ENCODE peak calls at places on chromosomes 13 and 19, in eight cellular contexts. L is HL-60, T is WERI-Rb-1, Y is cardiac muscle cell, N is Peyer's patch, V is choroid plexus epithelial cell, J is fibroblast of mammary gland, D is prostate gland. W is an unnamed sample.

GRCh38 chr13:39364797-39365468 is 238.1 kb downstream of the LHFPL6 start:
- DNase-seq in D (no peak), J (peak), Y (peak), V (peak), T (no peak), L (no peak), N (no peak), W (peak)

GRCh38 chr13:49840266-49840665 is 47.8 kb upstream of the KPNA3 start:
- DNase-seq in L (peak), D (no peak), Y (no peak), T (peak), N (no peak), J (no peak), V (no peak), W (no peak)

GRCh38 chr13:97574926-97575325 is 141.0 kb downstream of the RAP2A start:
- DNase-seq in D (no peak), L (peak), N (peak), T (peak), Y (peak), J (peak), V (peak), W (peak)

GRCh38 chr13:41588899-41589298 is 131.5 kb downstream of the RGCC start:
- DNase-seq in J (peak), N (no peak), L (no peak), D (no peak), Y (no peak), V (peak), T (no peak), W (peak)

GRCh38 chr19:39083983-39084731 is at the start of gene ACP7:
- DNase-seq in V (no peak), L (no peak), N (no peak), D (no peak), Y (peak), J (no peak), T (peak), W (no peak)

GRCh38 chr19:42129399-42130253 is 2.6 kb downstream of the POU2F2 start:
- DNase-seq in D (peak), N (no peak), L (no peak), J (peak), T (no peak), Y (no peak), V (peak), W (no peak)

GRCh38 chr19:46407891-46408426 is 5.4 kb downstream of the CCDC8 start:
- DNase-seq in Y (no peak), L (no peak), D (no peak), J (no peak), N (no peak), V (no peak), T (no peak), W (no peak)

GRCh38 chr13:33017410-33017929 is 1.2 kb downstream of the KL start:
- DNase-seq in V (peak), J (peak), T (peak), D (no peak), L (peak), Y (peak), N (peak), W (peak)

GRCh38 chr13:74891610-74892009 is 590.4 kb downstream of the TBC1D4 start:
- DNase-seq in T (no peak), L (no peak), N (no peak), D (peak), J (peak), Y (no peak), V (peak), W (peak)

GRCh38 chr13:85993567-85993966 is 194.3 kb upstream of the SLITRK6 start:
- DNase-seq in D (no peak), N (no peak), J (no peak), T (no peak), V (no peak), L (no peak), Y (no peak), W (no peak)

GRCh38 chr13:99857738-99858137 is 113.8 kb downstream of the ZIC5 start:
- DNase-seq in J (no peak), V (no peak), Y (no peak), N (no peak), L (no peak), T (no peak), D (no peak), W (no peak)

GRCh38 chr19:27966390-27966816 is 1246.5 kb downstream of the UQCRFS1 start:
- DNase-seq in Y (no peak), N (no peak), V (peak), J (peak), T (no peak), L (no peak), D (no peak), W (peak)

GRCh38 chr19:40466219-40467006 is at the start of gene SPTBN4:
- DNase-seq in J (no peak), N (no peak), V (no peak), T (no peak), L (no peak), Y (no peak), D (no peak), W (no peak)

GRCh38 chr13:75101997-75102720 is 379.8 kb downstream of the TBC1D4 start:
- DNase-seq in D (no peak), N (no peak), T (no peak), J (peak), Y (peak), V (peak), L (no peak), W (peak)

GRCh38 chr19:29798783-29799182 is 13.0 kb upstream of the CCNE1 start:
- DNase-seq in T (no peak), D (no peak), J (peak), V (peak), N (no peak), L (no peak), Y (no peak), W (no peak)

GRCh38 chr13:30847697-30848307 is 58.3 kb upstream of the MEDAG start:
- DNase-seq in T (no peak), J (peak), L (no peak), Y (no peak), N (no peak), D (no peak), V (peak), W (peak)

GRCh38 chr19:4139614-4140236 is 13.7 kb upstream of the CREB3L3 start:
- DNase-seq in L (peak), N (peak), D (peak), T (peak), J (peak), V (peak), Y (peak), W (peak)
- TF ChIP-seq CTCF in L (peak), N (peak), D (peak), T (peak), J (peak), V (peak), Y (peak), W (peak)

DNA sequence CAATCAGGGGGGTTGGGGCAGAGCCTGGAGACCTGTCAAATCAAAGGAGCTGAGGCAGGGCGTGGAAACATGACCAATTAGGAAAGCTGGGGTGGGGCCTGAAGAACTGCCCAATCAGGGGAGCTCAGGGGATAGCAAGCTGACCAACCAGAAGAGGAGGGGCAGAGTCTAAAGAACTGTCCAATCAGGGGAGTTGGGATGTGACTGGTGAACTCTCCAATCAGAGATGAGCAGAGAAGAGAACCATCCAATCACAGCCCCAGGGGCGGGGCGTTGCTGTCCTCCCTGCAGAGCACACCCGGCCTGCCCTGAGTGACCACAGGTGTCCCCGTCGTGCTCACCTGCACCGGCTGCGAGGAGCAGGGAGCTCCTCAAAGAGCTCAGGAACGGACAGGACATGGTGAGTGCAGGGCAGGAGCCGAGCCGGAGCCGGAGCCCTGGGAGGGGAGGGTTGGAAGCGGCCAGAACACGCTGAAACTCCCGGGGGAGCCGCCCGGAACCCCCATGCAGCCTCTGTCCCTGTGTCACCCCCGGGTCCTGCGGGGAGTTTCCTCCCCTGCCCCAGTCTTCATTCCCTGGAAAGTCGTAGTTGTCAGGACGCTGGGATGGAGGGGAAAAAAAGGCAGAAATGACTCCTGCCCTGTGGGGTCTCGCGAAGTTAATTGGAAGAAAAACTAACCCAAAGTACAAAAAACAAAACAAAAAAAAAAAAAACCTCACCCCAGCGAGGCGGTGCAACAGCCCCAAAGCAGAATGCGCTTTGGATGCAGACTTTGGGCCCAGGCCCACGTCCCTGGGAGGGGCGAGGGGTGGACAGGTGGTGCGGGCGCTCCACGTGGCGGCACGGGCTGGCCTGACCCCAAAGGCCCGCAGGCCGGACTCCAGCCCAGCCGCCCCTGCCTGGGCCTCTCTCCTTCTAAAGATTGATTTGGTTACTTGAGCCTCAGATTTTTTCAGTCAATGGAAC is at the start of gene ZNF556:
- DNase-seq in Y (no peak), D (no peak), T (peak), L (no peak), J (peak), V (no peak), N (no peak), W (no peak)
- H3K4me3 ChIP-seq in Y (no peak), D (no peak), T (no peak), L (no peak), J (peak), V (no peak), N (no peak), W (no peak)

DNA sequence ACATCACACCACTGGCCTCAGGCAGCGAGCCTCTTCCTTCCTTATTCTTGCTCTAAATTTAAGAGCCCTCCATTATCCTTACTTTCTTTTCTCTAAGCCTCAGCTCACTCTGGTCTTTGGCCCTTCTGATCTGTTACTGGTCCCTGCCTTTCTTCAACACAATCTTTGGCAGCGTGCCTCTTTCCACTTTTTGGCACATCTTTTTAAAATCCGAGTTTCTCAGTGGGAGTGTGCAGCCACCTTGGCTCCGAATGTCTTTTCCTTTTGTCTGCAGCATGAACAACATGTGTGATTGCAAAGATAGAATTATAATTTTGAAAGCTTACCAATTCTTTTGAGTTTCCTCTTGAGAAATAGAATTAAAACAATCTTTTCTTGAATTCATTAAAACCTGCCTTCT is 98.9 kb downstream of the FAM216B start:
- DNase-seq in T (no peak), L (no peak), Y (no peak), V (no peak), N (no peak), D (no peak), J (peak), W (no peak)
- TF ChIP-seq CTCF in T (no peak), L (no peak), Y (no peak), V (no peak), N (no peak), D (no peak), J (no peak), W (no peak)

GRCh38 chr13:100904293-100904976 is 229.8 kb upstream of the TMTC4 start:
- DNase-seq in L (no peak), N (no peak), T (no peak), V (no peak), Y (no peak), D (no peak), J (no peak), W (no peak)
- H3K4me3 ChIP-seq in L (no peak), N (no peak), T (no peak), V (no peak), Y (no peak), D (no peak), J (no peak), W (no peak)

DNA sequence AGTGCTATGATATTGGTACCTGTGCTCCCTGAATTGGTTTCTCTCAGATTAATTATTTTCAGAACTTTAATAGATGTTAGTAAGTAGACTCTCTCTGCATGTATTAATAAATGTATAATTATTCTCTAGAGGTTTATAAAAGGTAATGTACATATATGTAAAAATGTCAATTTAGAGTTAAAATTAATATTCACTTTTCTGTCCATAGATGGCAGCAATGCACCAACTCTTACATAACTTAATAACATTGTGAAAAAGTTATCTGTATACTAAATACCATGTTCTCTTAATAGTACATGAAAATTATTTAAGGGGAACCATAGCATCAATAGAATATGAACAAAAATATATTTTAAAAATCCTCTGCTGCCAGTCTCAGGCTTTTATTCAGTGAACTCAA is 515.0 kb upstream of the KLHL1 start:
- DNase-seq in N (no peak), Y (no peak), J (peak), V (peak), D (no peak), L (no peak), T (no peak), W (peak)
- TF ChIP-seq CTCF in N (peak), Y (peak), J (peak), V (peak), D (no peak), L (no peak), T (no peak), W (peak)

GRCh38 chr19:825897-826640 is 1.6 kb upstream of the AZU1 start:
- DNase-seq in J (no peak), D (no peak), V (no peak), T (no peak), L (peak), Y (no peak), N (no peak), W (no peak)

GRCh38 chr19:829129-829758 is 1.6 kb downstream of the AZU1 start:
- DNase-seq in D (no peak), N (no peak), Y (no peak), T (no peak), V (no peak), L (no peak), J (no peak), W (no peak)

GRCh38 chr19:824885-825284 is 2.8 kb upstream of the AZU1 start:
- DNase-seq in N (no peak), L (peak), V (no peak), J (no peak), Y (no peak), T (no peak), D (no peak), W (no peak)

GRCh38 chr19:827314-827709 is 325 bp upstream of the AZU1 start:
- DNase-seq in Y (no peak), J (no peak), T (no peak), N (no peak), L (no peak), V (no peak), D (no peak), W (no peak)

GRCh38 chr19:827710-828321 is at the start of gene AZU1:
- DNase-seq in N (no peak), Y (no peak), L (peak), T (no peak), D (no peak), V (no peak), J (no peak), W (no peak)
- H3K4me3 ChIP-seq in N (no peak), Y (no peak), L (peak), T (no peak), D (no peak), V (no peak), J (no peak), W (no peak)

GRCh38 chr19:17942582-17943283 is 9.9 kb downstream of the CCDC124 start:
- DNase-seq in T (no peak), D (no peak), V (no peak), L (no peak), N (no peak), Y (no peak), J (no peak), W (no peak)
- TF ChIP-seq CTCF in T (no peak), D (no peak), V (no peak), L (no peak), N (no peak), Y (no peak), J (no peak), W (no peak)

GRCh38 chr19:3480383-3481091 is at the start of gene SMIM24:
- DNase-seq in L (no peak), J (no peak), V (no peak), D (no peak), N (peak), Y (no peak), T (no peak), W (no peak)

GRCh38 chr19:3479819-3480215 is 508 bp downstream of the SMIM24 start:
- DNase-seq in N (peak), V (no peak), D (no peak), Y (no peak), T (peak), J (no peak), L (peak), W (no peak)

GRCh38 chr19:3483226-3483628 is at the start of gene SMIM44:
- DNase-seq in D (peak), V (no peak), T (peak), L (no peak), N (peak), Y (no peak), J (no peak), W (no peak)

GRCh38 chr19:3482507-3483225 is 575 bp downstream of the SMIM44 start:
- DNase-seq in T (peak), V (no peak), Y (no peak), L (no peak), J (no peak), D (no peak), N (peak), W (no peak)

DNA sequence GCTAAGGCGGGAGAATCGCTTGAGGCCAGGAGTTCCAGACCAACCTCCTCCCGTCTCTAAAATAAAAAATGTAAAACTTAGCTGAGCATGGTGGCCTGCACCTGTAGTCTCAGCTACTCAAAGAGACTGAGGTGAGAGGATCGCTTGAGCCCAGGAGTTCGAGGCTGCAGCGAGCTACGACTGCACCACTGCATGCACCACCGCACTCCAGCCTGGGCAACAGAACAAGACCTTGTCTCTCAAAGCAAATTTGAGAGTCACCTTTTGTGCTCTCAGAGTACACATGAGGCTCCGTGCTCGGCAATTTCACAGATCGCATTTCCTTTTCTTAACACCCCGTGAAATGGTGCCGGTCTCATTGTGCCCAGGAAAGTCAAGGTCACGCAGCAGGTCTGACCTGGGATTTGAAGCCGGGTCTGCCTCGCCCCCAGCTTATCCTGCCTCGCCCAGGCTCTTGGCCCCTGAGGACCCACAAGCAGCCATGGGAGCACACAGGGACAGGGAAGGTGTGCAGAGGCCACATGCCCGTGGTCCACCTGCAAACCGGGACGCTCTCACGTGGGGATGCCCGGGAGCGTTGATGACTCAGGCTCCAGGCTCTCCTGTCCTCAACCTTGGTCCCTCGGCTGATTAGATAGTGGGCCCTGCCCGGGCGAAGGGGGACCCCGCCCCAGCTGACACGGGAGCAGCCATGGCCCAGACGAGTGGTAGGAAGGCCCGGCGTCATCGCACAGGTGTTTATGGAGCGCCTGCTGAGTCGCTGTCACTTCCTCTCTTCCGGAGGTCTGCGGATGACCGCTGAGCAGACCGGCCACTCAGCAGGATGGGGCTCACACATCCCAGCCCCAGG is 1.1 kb upstream of the SMIM24 start:
- DNase-seq in N (peak), V (no peak), T (peak), Y (no peak), L (no peak), J (no peak), D (no peak), W (no peak)
- H3K4me3 ChIP-seq in N (peak), V (no peak), T (no peak), Y (no peak), L (no peak), J (no peak), D (no peak), W (no peak)